ENCODE peak calls at places on chromosomes 16 and 17, in six cellular contexts. One of them, this sample, is unnamed. For H3K4me1, the result is how much of the 10 kb centered on the place peaks cover.

GRCh38 chr16:70715113-70715711 is 29.4 kb upstream of the MTSS2 start:
- DNase-seq in adipocyte: peak
- DNase-seq in A549: peak
- DNase-seq in tibial nerve: no peak
- DNase-seq in CD8-positive, alpha-beta memory T cell: no peak
- DNase-seq in aorta: peak
- DNase-seq in this sample: peak

GRCh38 chr16:69089091-69089912 is 16.2 kb upstream of the HAS3 start:
- DNase-seq in tibial nerve: no peak
- DNase-seq in CD8-positive, alpha-beta memory T cell: no peak
- DNase-seq in aorta: no peak
- DNase-seq in A549: peak
- DNase-seq in adipocyte: no peak
- DNase-seq in this sample: no peak

GRCh38 chr16:50308237-50308965 is 42.0 kb downstream of the ADCY7 start:
- DNase-seq in adipocyte: no peak
- DNase-seq in CD8-positive, alpha-beta memory T cell: no peak
- DNase-seq in aorta: peak
- DNase-seq in A549: no peak
- DNase-seq in tibial nerve: no peak
- DNase-seq in this sample: peak

GRCh38 chr17:6427284-6427781 is 7.6 kb downstream of the AIPL1 start:
- DNase-seq in A549: no peak
- DNase-seq in CD8-positive, alpha-beta memory T cell: peak
- DNase-seq in adipocyte: peak
- DNase-seq in tibial nerve: no peak
- DNase-seq in aorta: peak
- DNase-seq in this sample: no peak

GRCh38 chr17:4599505-4600281 is 15.4 kb downstream of the SMTNL2 start:
- DNase-seq in aorta: peak
- DNase-seq in adipocyte: peak
- DNase-seq in A549: no peak
- DNase-seq in CD8-positive, alpha-beta memory T cell: no peak
- DNase-seq in tibial nerve: no peak
- DNase-seq in this sample: peak

GRCh38 chr16:58034786-58035185 is 9.2 kb downstream of the MMP15 start:
- DNase-seq in CD8-positive, alpha-beta memory T cell: no peak
- DNase-seq in tibial nerve: no peak
- DNase-seq in A549: no peak
- DNase-seq in adipocyte: no peak
- DNase-seq in aorta: no peak
- DNase-seq in this sample: no peak

GRCh38 chr17:83153681-83154310 is 74.4 kb downstream of the METRNL start:
- DNase-seq in adipocyte: no peak
- DNase-seq in CD8-positive, alpha-beta memory T cell: no peak
- DNase-seq in A549: no peak
- DNase-seq in tibial nerve: no peak
- DNase-seq in aorta: peak
- DNase-seq in this sample: peak

GRCh38 chr17:82444284-82444893 is 6.2 kb downstream of the CYBC1 start:
- DNase-seq in adipocyte: no peak
- DNase-seq in aorta: peak
- DNase-seq in tibial nerve: no peak
- DNase-seq in CD8-positive, alpha-beta memory T cell: no peak
- DNase-seq in A549: no peak
- DNase-seq in this sample: peak

GRCh38 chr17:82370471-82371332 is 863 bp upstream of the UTS2R start:
- DNase-seq in A549: no peak
- DNase-seq in adipocyte: peak
- DNase-seq in CD8-positive, alpha-beta memory T cell: no peak
- DNase-seq in aorta: no peak
- DNase-seq in tibial nerve: no peak
- DNase-seq in this sample: no peak

GRCh38 chr17:45782889-45783592 is 1.1 kb upstream of the CRHR1 start:
- DNase-seq in tibial nerve: no peak
- DNase-seq in CD8-positive, alpha-beta memory T cell: no peak
- DNase-seq in aorta: no peak
- DNase-seq in adipocyte: peak
- DNase-seq in A549: peak
- DNase-seq in this sample: no peak

GRCh38 chr17:32269377-32269776 is 3.7 kb downstream of the RHBDL3 start:
- DNase-seq in tibial nerve: no peak
- DNase-seq in aorta: no peak
- DNase-seq in A549: no peak
- DNase-seq in adipocyte: no peak
- DNase-seq in CD8-positive, alpha-beta memory T cell: no peak
- DNase-seq in this sample: no peak

GRCh38 chr17:73584987-73585386 is 59.3 kb downstream of the SDK2 start:
- DNase-seq in aorta: no peak
- DNase-seq in CD8-positive, alpha-beta memory T cell: no peak
- DNase-seq in tibial nerve: no peak
- DNase-seq in adipocyte: no peak
- DNase-seq in A549: no peak
- DNase-seq in this sample: no peak

GRCh38 chr17:41048441-41048840 is 1.3 kb upstream of the KRTAP2-1 start:
- DNase-seq in aorta: no peak
- DNase-seq in A549: no peak
- DNase-seq in tibial nerve: no peak
- DNase-seq in adipocyte: peak
- DNase-seq in CD8-positive, alpha-beta memory T cell: no peak
- DNase-seq in this sample: no peak

GRCh38 chr17:33494156-33494555 is 201.1 kb upstream of the ASIC2 start:
- DNase-seq in adipocyte: no peak
- DNase-seq in A549: no peak
- DNase-seq in CD8-positive, alpha-beta memory T cell: no peak
- DNase-seq in tibial nerve: no peak
- DNase-seq in aorta: no peak
- DNase-seq in this sample: no peak

GRCh38 chr17:81398170-81398854 is 3.1 kb downstream of the BAHCC1 start:
- DNase-seq in CD8-positive, alpha-beta memory T cell: no peak
- DNase-seq in adipocyte: no peak
- DNase-seq in aorta: no peak
- DNase-seq in A549: peak
- DNase-seq in tibial nerve: no peak
- DNase-seq in this sample: no peak

GRCh38 chr17:53626286-53626685 is 196.4 kb upstream of the KIF2B start:
- DNase-seq in aorta: no peak
- DNase-seq in tibial nerve: no peak
- DNase-seq in adipocyte: peak
- DNase-seq in CD8-positive, alpha-beta memory T cell: no peak
- DNase-seq in A549: peak
- DNase-seq in this sample: no peak

GRCh38 chr16:10386517-10387377 is 886 bp downstream of the ATF7IP2 start:
- DNase-seq in CD8-positive, alpha-beta memory T cell: no peak
- DNase-seq in aorta: no peak
- DNase-seq in A549: peak
- DNase-seq in adipocyte: peak
- DNase-seq in tibial nerve: no peak
- DNase-seq in this sample: no peak

GRCh38 chr17:82222816-82223215 is 6.0 kb upstream of the SLC16A3 start:
- DNase-seq in tibial nerve: no peak
- DNase-seq in adipocyte: no peak
- DNase-seq in CD8-positive, alpha-beta memory T cell: no peak
- DNase-seq in aorta: no peak
- DNase-seq in A549: no peak
- DNase-seq in this sample: no peak

GRCh38 chr17:83196088-83196765 is 116.8 kb downstream of the METRNL start:
- DNase-seq in adipocyte: peak
- DNase-seq in CD8-positive, alpha-beta memory T cell: no peak
- DNase-seq in A549: no peak
- DNase-seq in tibial nerve: peak
- DNase-seq in aorta: peak
- DNase-seq in this sample: peak

GRCh38 chr17:47720754-47721533 is 12.1 kb upstream of the TBX21 start:
- DNase-seq in tibial nerve: no peak
- DNase-seq in aorta: peak
- DNase-seq in CD8-positive, alpha-beta memory T cell: peak
- DNase-seq in A549: no peak
- DNase-seq in adipocyte: peak
- DNase-seq in this sample: no peak

GRCh38 chr16:10708969-10709368 is 14.2 kb upstream of the TEKT5 start:
- DNase-seq in CD8-positive, alpha-beta memory T cell: no peak
- DNase-seq in aorta: no peak
- DNase-seq in tibial nerve: no peak
- DNase-seq in adipocyte: no peak
- DNase-seq in A549: no peak
- DNase-seq in this sample: no peak

GRCh38 chr17:2054262-2054739 is 602 bp upstream of the HIC1 start:
- DNase-seq in CD8-positive, alpha-beta memory T cell: no peak
- DNase-seq in adipocyte: peak
- DNase-seq in aorta: no peak
- DNase-seq in tibial nerve: no peak
- DNase-seq in A549: peak
- DNase-seq in this sample: peak

GRCh38 chr17:6681671-6682070 is 30.1 kb downstream of the C17orf100 start:
- DNase-seq in aorta: no peak
- DNase-seq in tibial nerve: no peak
- DNase-seq in CD8-positive, alpha-beta memory T cell: no peak
- DNase-seq in adipocyte: no peak
- DNase-seq in A549: no peak
- DNase-seq in this sample: no peak

GRCh38 chr17:77530591-77530990 is 389.8 kb downstream of the SEC14L1 start:
- DNase-seq in CD8-positive, alpha-beta memory T cell: no peak
- DNase-seq in aorta: peak
- DNase-seq in A549: no peak
- DNase-seq in tibial nerve: no peak
- DNase-seq in adipocyte: no peak
- DNase-seq in this sample: no peak

GRCh38 chr17:63561819-63562218 is 11.5 kb downstream of the DCAF7 start:
- DNase-seq in adipocyte: no peak
- DNase-seq in tibial nerve: no peak
- DNase-seq in CD8-positive, alpha-beta memory T cell: no peak
- DNase-seq in aorta: no peak
- DNase-seq in A549: no peak
- DNase-seq in this sample: no peak

GRCh38 chr16:73064996-73065349 is 17.0 kb upstream of the ZFHX3 start:
- DNase-seq in adipocyte: no peak
- DNase-seq in A549: no peak
- DNase-seq in aorta: peak
- DNase-seq in CD8-positive, alpha-beta memory T cell: no peak
- DNase-seq in tibial nerve: no peak
- DNase-seq in this sample: no peak
- H3K4me3 ChIP-seq in adipocyte: peak
- H3K4me3 ChIP-seq in A549: no peak
- H3K4me3 ChIP-seq in aorta: peak
- H3K4me3 ChIP-seq in CD8-positive, alpha-beta memory T cell: no peak
- H3K4me3 ChIP-seq in tibial nerve: peak
- H3K4me3 ChIP-seq in this sample: no peak

DNA sequence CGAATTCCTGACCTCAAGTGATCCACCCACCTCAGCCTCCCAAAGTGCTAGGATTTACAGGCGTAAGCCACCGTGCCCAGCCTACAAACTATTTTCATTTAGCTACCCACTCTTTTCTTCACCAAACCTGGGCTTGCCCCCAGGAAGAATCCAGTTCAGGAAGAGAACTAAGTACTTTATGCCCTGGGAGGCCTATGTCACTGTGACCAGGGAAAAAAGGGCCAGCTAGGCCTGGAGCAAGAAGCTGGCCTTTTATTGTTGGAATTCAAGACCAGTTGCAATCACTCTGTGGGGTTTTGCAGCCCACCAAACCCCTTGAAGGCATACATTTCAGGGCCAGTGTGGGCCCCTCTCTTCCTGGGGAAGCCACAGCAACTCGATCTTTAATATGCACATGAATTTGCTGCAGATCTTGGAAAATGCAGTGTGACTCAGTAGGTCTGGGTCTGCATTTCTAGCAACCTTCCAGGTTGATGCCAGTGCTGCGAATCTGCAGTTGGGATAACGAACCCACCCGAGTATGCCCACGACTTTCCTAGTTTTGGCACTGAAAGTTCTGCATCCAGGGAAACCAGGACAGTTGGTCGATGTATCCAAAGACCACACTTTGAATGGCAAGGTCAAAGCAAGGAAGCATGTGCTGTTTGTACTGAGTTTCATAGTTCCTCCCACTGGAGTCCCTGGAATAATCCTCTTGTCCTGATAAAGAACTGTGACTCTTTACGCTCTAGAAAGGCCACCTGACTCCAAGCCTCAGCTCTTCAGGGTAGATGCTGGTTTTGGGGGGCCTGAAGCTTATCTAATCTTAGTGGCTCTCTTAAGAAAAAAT is 7.2 kb upstream of the MRPS23 start:
- DNase-seq in adipocyte: no peak
- DNase-seq in tibial nerve: no peak
- DNase-seq in CD8-positive, alpha-beta memory T cell: no peak
- DNase-seq in aorta: peak
- DNase-seq in A549: no peak
- DNase-seq in this sample: no peak
- H3K4me1 ChIP-seq in adipocyte: under half
- H3K4me1 ChIP-seq in tibial nerve: under half
- H3K4me1 ChIP-seq in CD8-positive, alpha-beta memory T cell: under half
- H3K4me1 ChIP-seq in aorta: under half
- H3K4me1 ChIP-seq in A549: half or more
- H3K4me1 ChIP-seq in this sample: under half

GRCh38 chr16:31329671-31330552 is 25.1 kb upstream of the ITGAX start:
- DNase-seq in CD8-positive, alpha-beta memory T cell: no peak
- DNase-seq in A549: no peak
- DNase-seq in tibial nerve: no peak
- DNase-seq in aorta: no peak
- DNase-seq in adipocyte: no peak
- DNase-seq in this sample: no peak

GRCh38 chr16:31332544-31332943 is 22.4 kb upstream of the ITGAX start:
- DNase-seq in aorta: no peak
- DNase-seq in tibial nerve: no peak
- DNase-seq in CD8-positive, alpha-beta memory T cell: no peak
- DNase-seq in adipocyte: no peak
- DNase-seq in A549: no peak
- DNase-seq in this sample: no peak

GRCh38 chr16:31331141-31331764 is 23.7 kb upstream of the ITGAX start:
- DNase-seq in aorta: no peak
- DNase-seq in A549: no peak
- DNase-seq in CD8-positive, alpha-beta memory T cell: peak
- DNase-seq in tibial nerve: no peak
- DNase-seq in adipocyte: peak
- DNase-seq in this sample: no peak

GRCh38 chr16:31330553-31330890 is 24.5 kb upstream of the ITGAX start:
- DNase-seq in CD8-positive, alpha-beta memory T cell: no peak
- DNase-seq in A549: no peak
- DNase-seq in aorta: no peak
- DNase-seq in adipocyte: no peak
- DNase-seq in tibial nerve: no peak
- DNase-seq in this sample: no peak

GRCh38 chr16:31331807-31332301 is 23.1 kb upstream of the ITGAX start:
- DNase-seq in adipocyte: no peak
- DNase-seq in tibial nerve: no peak
- DNase-seq in aorta: no peak
- DNase-seq in A549: no peak
- DNase-seq in CD8-positive, alpha-beta memory T cell: no peak
- DNase-seq in this sample: no peak
- H3K4me3 ChIP-seq in adipocyte: no peak
- H3K4me3 ChIP-seq in tibial nerve: no peak
- H3K4me3 ChIP-seq in aorta: no peak
- H3K4me3 ChIP-seq in A549: peak
- H3K4me3 ChIP-seq in CD8-positive, alpha-beta memory T cell: peak
- H3K4me3 ChIP-seq in this sample: no peak

DNA sequence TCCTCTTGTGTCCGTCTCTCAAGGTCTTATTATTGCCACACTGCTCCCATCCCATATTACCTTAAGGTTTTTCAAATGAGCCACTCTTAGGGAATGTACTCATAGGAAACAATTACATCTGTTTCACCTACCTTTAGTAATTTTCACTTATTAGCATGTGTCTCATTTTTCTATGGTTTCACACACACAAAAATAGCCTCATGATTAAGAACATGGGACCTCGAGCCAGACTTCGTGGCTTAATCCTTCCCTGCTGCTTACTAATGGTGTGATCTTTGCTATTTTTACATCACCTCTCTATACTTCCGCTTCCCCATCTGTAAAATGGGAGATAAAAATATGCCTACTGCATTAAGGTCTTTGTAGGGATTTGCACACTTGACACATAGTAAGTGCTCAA is 38.5 kb downstream of the OTOA start:
- DNase-seq in aorta: no peak
- DNase-seq in CD8-positive, alpha-beta memory T cell: no peak
- DNase-seq in A549: no peak
- DNase-seq in adipocyte: no peak
- DNase-seq in tibial nerve: no peak
- DNase-seq in this sample: no peak
- H3K4me1 ChIP-seq in aorta: under half
- H3K4me1 ChIP-seq in CD8-positive, alpha-beta memory T cell: under half
- H3K4me1 ChIP-seq in A549: under half
- H3K4me1 ChIP-seq in adipocyte: under half
- H3K4me1 ChIP-seq in tibial nerve: under half
- H3K4me1 ChIP-seq in this sample: under half

This sample was measured in left lung.